ENCODE peak calls at places on chromosomes 16 and 17, in four cellular contexts. G is K562, M is IMR-90, U is endothelial cell of umbilical vein. B is an unnamed sample. For H3K9me1, H4K20me1 and H3K4me1, the result is how much of the 10 kb centered on the place peaks cover.

GRCh38 chr17:54527941-54528340 is 372.7 kb upstream of the TOM1L1 start:
- DNase-seq in G (no peak), M (no peak), U (no peak), B (no peak)

GRCh38 chr16:28482026-28482425 is 9.8 kb downstream of the CLN3 start:
- DNase-seq in G (no peak), M (no peak), U (no peak), B (no peak)

GRCh38 chr16:88116121-88116900 is 165.1 kb downstream of the BANP start:
- DNase-seq in G (no peak), M (peak), U (no peak), B (no peak)

GRCh38 chr16:14475370-14476139 is 154.5 kb downstream of the PARN start:
- DNase-seq in G (no peak), M (peak), U (no peak), B (no peak)

GRCh38 chr16:10587622-10588021 is 7.2 kb upstream of the EMP2 start:
- DNase-seq in G (no peak), M (no peak), U (no peak), B (no peak)

GRCh38 chr17:50440172-50440837 is 14.3 kb downstream of the ACSF2 start:
- DNase-seq in G (no peak), M (no peak), U (no peak), B (no peak)

GRCh38 chr17:82249896-82250581 is 21.2 kb downstream of the SLC16A3 start:
- DNase-seq in G (no peak), M (no peak), U (no peak), B (no peak)

GRCh38 chr17:65523411-65523810 is 38.0 kb downstream of the AXIN2 start:
- DNase-seq in G (no peak), M (peak), U (no peak), B (no peak)

GRCh38 chr16:88785106-88785924 is at the start of gene PIEZO1:
- DNase-seq in G (peak), M (peak), U (peak), B (no peak)

GRCh38 chr17:16444258-16444886 is 29.0 kb downstream of the TRPV2 start:
- DNase-seq in G (peak), M (no peak), U (no peak), B (no peak)

GRCh38 chr17:82668631-82669099 is 20.4 kb upstream of the WDR45B start:
- DNase-seq in G (peak), M (peak), U (no peak), B (no peak)

GRCh38 chr16:65121870-65122723 is at the start of gene CDH11:
- DNase-seq in G (no peak), M (peak), U (peak), B (no peak)

GRCh38 chr16:88331989-88332920 is 50.5 kb upstream of the ZNF469 start:
- DNase-seq in G (no peak), M (peak), U (peak), B (peak)

GRCh38 chr17:18263885-18264682 is 3.6 kb downstream of the MIEF2 start:
- DNase-seq in G (no peak), M (no peak), U (no peak), B (no peak)

GRCh38 chr17:76593338-76593737 is 7.7 kb upstream of the ST6GALNAC2 start:
- DNase-seq in G (no peak), M (peak), U (no peak), B (no peak)

GRCh38 chr17:1755252-1755992 is 6.4 kb upstream of the SERPINF1 start:
- DNase-seq in G (no peak), M (no peak), U (no peak), B (no peak)

GRCh38 chr16:644556-644955 is 2.9 kb downstream of the MCRIP2 start:
- DNase-seq in G (no peak), M (no peak), U (no peak), B (no peak)

GRCh38 chr17:28334666-28335200 is 539 bp downstream of the IFT20 start:
- DNase-seq in G (no peak), M (peak), U (no peak), B (no peak)

GRCh38 chr17:79851461-79851817 is 12.2 kb upstream of the CBX4 start:
- DNase-seq in G (no peak), M (no peak), U (no peak), B (peak)

GRCh38 chr17:51653902-51654301 is 393.6 kb downstream of the UTP18 start:
- DNase-seq in G (no peak), M (no peak), U (no peak), B (no peak)

GRCh38 chr17:51650772-51651171 is 390.4 kb downstream of the UTP18 start:
- DNase-seq in G (no peak), M (no peak), U (no peak), B (no peak)

GRCh38 chr17:51652529-51652928 is 392.2 kb downstream of the UTP18 start:
- DNase-seq in G (no peak), M (no peak), U (no peak), B (no peak)

GRCh38 chr17:51650202-51650601 is 389.9 kb downstream of the UTP18 start:
- DNase-seq in G (no peak), M (no peak), U (no peak), B (no peak)

GRCh38 chr17:51651513-51652298 is 391.4 kb downstream of the UTP18 start:
- DNase-seq in G (no peak), M (no peak), U (no peak), B (no peak)
- H3K9me1 ChIP-seq in G (under half), M (under half), U (under half), B (under half)

GRCh38 chr17:38431343-38432145 is 3.3 kb downstream of the ARHGAP23 start:
- DNase-seq in G (no peak), M (no peak), U (no peak), B (no peak)
- H4K20me1 ChIP-seq in G (under half), M (half or more), U (under half), B (under half)

DNA sequence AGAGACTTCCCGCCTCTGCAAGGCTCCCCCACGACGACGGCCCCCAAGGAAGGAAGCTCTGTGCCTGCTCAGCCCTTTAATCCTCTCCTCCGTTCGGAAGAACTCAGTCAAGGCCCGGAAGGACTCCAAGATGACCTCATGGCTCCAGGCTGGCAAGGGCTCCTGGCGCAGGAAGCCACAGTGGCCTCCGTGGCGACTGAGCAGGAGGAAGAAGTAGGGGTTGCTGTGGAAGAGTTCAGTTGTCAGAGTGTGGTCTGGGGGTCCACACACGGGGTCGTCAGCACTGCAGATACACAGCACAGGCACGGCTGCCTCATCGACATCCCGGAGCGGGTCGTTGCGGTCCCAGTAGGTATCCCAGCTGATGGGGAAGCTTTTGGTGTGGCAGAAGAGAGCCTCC is 4.2 kb downstream of the ABHD15 start:
- DNase-seq in G (no peak), M (no peak), U (no peak), B (no peak)
- H3K4me1 ChIP-seq in G (under half), M (under half), U (under half), B (under half)

DNA sequence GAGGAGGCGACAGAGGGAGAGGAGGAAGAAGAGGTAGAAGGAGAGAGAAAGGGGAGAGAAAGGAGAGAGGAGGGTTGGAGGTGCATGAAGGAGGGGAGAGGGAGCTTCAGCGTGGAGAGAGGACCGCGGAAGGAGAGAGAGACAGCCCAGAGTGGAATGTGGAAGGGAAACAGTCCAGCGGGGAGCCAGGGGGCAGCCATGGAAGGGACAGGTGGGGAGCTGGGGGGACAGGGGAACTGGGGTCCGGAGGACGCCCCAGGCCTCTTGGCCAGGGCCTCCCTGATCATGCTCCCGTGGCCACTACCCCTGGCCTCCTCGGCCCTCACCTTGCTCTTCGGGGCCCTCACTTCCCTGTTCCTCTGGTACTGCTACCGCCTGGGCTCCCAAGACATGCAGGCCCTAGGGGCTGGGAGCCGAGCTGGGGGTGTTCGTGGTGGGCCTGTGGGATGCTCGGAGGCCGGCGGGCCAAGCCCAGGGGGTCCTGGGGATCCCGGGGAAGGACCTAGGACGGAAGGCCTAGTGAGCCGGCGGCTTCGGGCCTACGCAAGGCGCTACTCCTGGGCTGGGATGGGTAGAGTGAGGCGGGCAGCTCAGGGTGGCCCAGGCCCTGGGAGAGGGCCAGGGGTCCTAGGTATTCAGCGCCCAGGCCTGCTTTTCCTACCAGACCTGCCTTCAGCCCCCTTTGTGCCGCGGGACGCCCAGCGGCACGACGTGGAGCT is 759 bp downstream of the ASPHD1 start:
- DNase-seq in G (no peak), M (no peak), U (no peak), B (no peak)
- H3K9me1 ChIP-seq in G (under half), M (under half), U (under half), B (under half)

GRCh38 chr16:81602792-81603191 is 158.2 kb downstream of the CMIP start:
- DNase-seq in G (no peak), M (no peak), U (no peak), B (no peak)

GRCh38 chr16:81602377-81602776 is 157.8 kb downstream of the CMIP start:
- DNase-seq in G (no peak), M (no peak), U (no peak), B (no peak)

GRCh38 chr16:81601601-81602251 is 157.1 kb downstream of the CMIP start:
- DNase-seq in G (no peak), M (peak), U (peak), B (no peak)

GRCh38 chr16:81600275-81600674 is 155.7 kb downstream of the CMIP start:
- DNase-seq in G (no peak), M (peak), U (peak), B (peak)

DNA sequence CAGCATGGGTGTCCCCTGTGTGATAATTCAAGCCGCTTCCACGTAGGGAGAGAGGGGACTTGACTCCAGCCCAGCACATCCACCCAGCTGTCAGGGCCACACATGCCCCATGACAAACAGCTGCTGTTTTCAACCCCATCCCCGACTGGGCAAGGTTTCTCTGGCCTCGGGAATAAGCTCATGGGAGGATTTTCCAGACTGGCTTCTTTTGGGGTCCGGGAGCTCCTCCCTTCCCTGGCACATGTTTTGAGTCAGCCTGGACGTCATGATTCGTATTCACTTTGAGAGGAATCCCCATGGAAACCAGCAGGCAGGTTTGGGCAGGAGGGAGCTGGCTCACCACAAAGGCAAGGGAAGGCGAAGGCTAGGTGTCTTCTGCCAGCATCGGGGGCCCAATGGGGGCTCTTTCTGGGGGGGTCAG is 156.4 kb downstream of the CMIP start:
- DNase-seq in G (no peak), M (peak), U (no peak), B (peak)
- H4K20me1 ChIP-seq in G (under half), M (half or more), U (under half), B (under half)

B was measured in keratinocyte.